ENCODE peak calls at places on chromosomes 3 and 15, in four cellular contexts. N is A549, U is uterus, L is germinal center. D is an unnamed sample.

GRCh38 chr15:79311901-79312553 is 1.1 kb downstream of the TMED3 start:
- DNase-seq in N (no peak), U (no peak), L (no peak), D (no peak)

GRCh38 chr3:172347895-172348680 is 100.2 kb downstream of the GHSR start:
- DNase-seq in N (no peak), U (no peak), L (no peak), D (no peak)

GRCh38 chr3:188929138-188929537 is 242.6 kb upstream of the TPRG1 start:
- DNase-seq in N (peak; percentile 30), U (no peak), L (no peak), D (peak; percentile 35)

GRCh38 chr15:74723754-74724334 is 1.5 kb downstream of the CYP1A1 start:
- DNase-seq in N (peak; percentile 47), U (no peak), L (peak; percentile 53), D (peak; percentile 20)

GRCh38 chr15:66072616-66073361 is 180.8 kb downstream of the MEGF11 start:
- DNase-seq in N (no peak), U (no peak), L (no peak), D (no peak)

GRCh38 chr3:10516835-10517465 is 11.6 kb upstream of the ATP2B2 start:
- DNase-seq in N (no peak), U (no peak), L (no peak), D (no peak)

GRCh38 chr3:187836848-187837770 is 91.8 kb upstream of the BCL6 start:
- DNase-seq in N (no peak), U (no peak), L (no peak), D (no peak)

GRCh38 chr15:68256675-68257450 is 20.7 kb upstream of the FEM1B start:
- DNase-seq in N (peak; percentile 90), U (peak; percentile 91), L (peak; percentile 41), D (peak; percentile 70)

GRCh38 chr3:129723558-129724324 is 117.3 kb upstream of the PLXND1 start:
- DNase-seq in N (peak; percentile 69), U (peak; percentile 64), L (no peak), D (no peak)

GRCh38 chr3:178485756-178486155 is 50.5 kb upstream of the KCNMB2 start:
- DNase-seq in N (no peak), U (no peak), L (no peak), D (no peak)

GRCh38 chr3:99875573-99875924 is 57.9 kb downstream of the CMSS1 start:
- DNase-seq in N (peak; percentile 13), U (no peak), L (peak; percentile 8), D (no peak)

GRCh38 chr3:67605377-67605776 is 49.0 kb downstream of the SUCLG2 start:
- DNase-seq in N (peak; percentile 59), U (no peak), L (no peak), D (no peak)

GRCh38 chr15:101059381-101060341 is 140.5 kb downstream of the LRRK1 start:
- DNase-seq in N (no peak), U (no peak), L (no peak), D (no peak)

GRCh38 chr15:52559583-52559982 is 9.2 kb downstream of the ARPP19 start:
- DNase-seq in N (no peak), U (no peak), L (no peak), D (no peak)

GRCh38 chr3:46695177-46695961 is 1.9 kb upstream of the ALS2CL start:
- DNase-seq in N (peak; percentile 40), U (peak; percentile 33), L (peak; percentile 38), D (no peak)

GRCh38 chr15:82045179-82045891 is 483 bp downstream of the MEX3B start:
- DNase-seq in N (peak; percentile 55), U (no peak), L (peak; percentile 30), D (no peak)

GRCh38 chr15:57235865-57236264 is 140.4 kb upstream of the CGNL1 start:
- DNase-seq in N (peak; percentile 68), U (no peak), L (no peak), D (no peak)

GRCh38 chr3:64300790-64301423 is 75.6 kb upstream of the PRICKLE2 start:
- DNase-seq in N (no peak), U (no peak), L (no peak), D (no peak)

GRCh38 chr3:182769673-182770072 is 23.6 kb upstream of the ATP11B start:
- DNase-seq in N (no peak), U (no peak), L (no peak), D (no peak)

GRCh38 chr3:148756306-148756705 is 58.6 kb downstream of the AGTR1 start:
- DNase-seq in N (no peak), U (no peak), L (no peak), D (no peak)

GRCh38 chr3:74897006-74897405 is 282.5 kb upstream of the CNTN3 start:
- DNase-seq in N (peak; percentile 5), U (no peak), L (no peak), D (no peak)

GRCh38 chr3:11570789-11571495 is 72.8 kb downstream of the VGLL4 start:
- DNase-seq in N (no peak), U (peak; percentile 16), L (no peak), D (no peak)

GRCh38 chr15:59814409-59814808 is 125.3 kb upstream of the BNIP2 start:
- DNase-seq in N (no peak), U (no peak), L (no peak), D (no peak)

GRCh38 chr15:84818221-84819131 is 1.3 kb downstream of the ALPK3 start:
- DNase-seq in N (peak; percentile 43), U (no peak), L (no peak), D (no peak)

GRCh38 chr3:173913397-173913796 is 515.9 kb downstream of the NLGN1 start:
- DNase-seq in N (no peak), U (no peak), L (no peak), D (no peak)

GRCh38 chr15:69751575-69751974 is 299.0 kb downstream of the RPLP1 start:
- DNase-seq in N (no peak), U (no peak), L (no peak), D (no peak)

GRCh38 chr3:136042608-136043221 is 77.2 kb downstream of the PPP2R3A start:
- DNase-seq in N (peak; percentile 37), U (no peak), L (peak; percentile 48), D (no peak)

GRCh38 chr3:32147935-32148334 is 41.5 kb downstream of the GPD1L start:
- DNase-seq in N (no peak), U (no peak), L (no peak), D (no peak)

GRCh38 chr3:59727902-59728301 is 678.1 kb upstream of the CFAP20DC start:
- DNase-seq in N (no peak), U (no peak), L (no peak), D (no peak)

GRCh38 chr15:65902373-65902772 is 33.1 kb downstream of the RAB11A start:
- DNase-seq in N (peak; percentile 84), U (no peak), L (peak; percentile 86), D (peak; percentile 57)

GRCh38 chr3:140268103-140268502 is 333.1 kb downstream of the CLSTN2 start:
- DNase-seq in N (no peak), U (no peak), L (no peak), D (no peak)

GRCh38 chr3:41688595-41689380 is 273.1 kb downstream of the ULK4 start:
- DNase-seq in N (peak; percentile 45), U (no peak), L (no peak), D (no peak)

GRCh38 chr15:101615986-101616848 is 36.0 kb downstream of the TM2D3 start:
- DNase-seq in N (peak; percentile 57), U (peak; percentile 78), L (no peak), D (no peak)